ENCODE peak calls at places on chromosomes 6 and 20, in four cellular contexts. One of them, this sample, is unnamed.

GRCh38 chr20:62742979-62743776 is 34.5 kb downstream of the NTSR1 start:
- DNase-seq in smooth muscle cell of the brain vasculature: no peak
- DNase-seq in fibroblast of mammary gland: no peak
- DNase-seq in WERI-Rb-1: peak
- DNase-seq in this sample: no peak

GRCh38 chr6:83808005-83808404 is 45.2 kb upstream of the RIPPLY2 start:
- DNase-seq in smooth muscle cell of the brain vasculature: no peak
- DNase-seq in fibroblast of mammary gland: no peak
- DNase-seq in WERI-Rb-1: no peak
- DNase-seq in this sample: no peak

GRCh38 chr6:43142101-43142500 is 29.0 kb upstream of the SRF start:
- DNase-seq in WERI-Rb-1: no peak
- DNase-seq in smooth muscle cell of the brain vasculature: no peak
- DNase-seq in fibroblast of mammary gland: no peak
- DNase-seq in this sample: no peak

GRCh38 chr20:47319517-47320252 is 36.8 kb downstream of the ZMYND8 start:
- DNase-seq in fibroblast of mammary gland: peak
- DNase-seq in smooth muscle cell of the brain vasculature: no peak
- DNase-seq in WERI-Rb-1: no peak
- DNase-seq in this sample: peak

GRCh38 chr6:9360881-9361280 is 925.5 kb upstream of the SLC35B3 start:
- DNase-seq in smooth muscle cell of the brain vasculature: no peak
- DNase-seq in fibroblast of mammary gland: no peak
- DNase-seq in WERI-Rb-1: no peak
- DNase-seq in this sample: no peak

GRCh38 chr6:169250660-169251059 is 3.0 kb downstream of the THBS2 start:
- DNase-seq in fibroblast of mammary gland: peak
- DNase-seq in smooth muscle cell of the brain vasculature: peak
- DNase-seq in WERI-Rb-1: no peak
- DNase-seq in this sample: peak

GRCh38 chr6:44415424-44415823 is 27.9 kb downstream of the CDC5L start:
- DNase-seq in WERI-Rb-1: no peak
- DNase-seq in fibroblast of mammary gland: no peak
- DNase-seq in smooth muscle cell of the brain vasculature: no peak
- DNase-seq in this sample: no peak

GRCh38 chr20:50434653-50435396 is 75.4 kb upstream of the PTPN1 start:
- DNase-seq in fibroblast of mammary gland: peak
- DNase-seq in smooth muscle cell of the brain vasculature: no peak
- DNase-seq in WERI-Rb-1: no peak
- DNase-seq in this sample: peak

GRCh38 chr20:37816003-37816402 is 86.9 kb upstream of the VSTM2L start:
- DNase-seq in smooth muscle cell of the brain vasculature: no peak
- DNase-seq in fibroblast of mammary gland: no peak
- DNase-seq in WERI-Rb-1: no peak
- DNase-seq in this sample: no peak

GRCh38 chr6:129369737-129370136 is 340.2 kb downstream of the ARHGAP18 start:
- DNase-seq in smooth muscle cell of the brain vasculature: no peak
- DNase-seq in WERI-Rb-1: no peak
- DNase-seq in fibroblast of mammary gland: no peak
- DNase-seq in this sample: no peak

This sample was measured in astrocyte.